ENCODE peak calls at places on chromosomes 11 and 22, in six cellular contexts. B is A549, H is GM12878, O is K562, E is endothelial cell of umbilical vein, R is HepG2. X is an unnamed sample.

GRCh38 chr22:50436841-50437341 is 37.9 kb downstream of the SBF1 start:
- DNase-seq in B (no peak), H (no peak), O (no peak), E (no peak), R (no peak), X (no peak)

GRCh38 chr11:84558085-84558905 is 1068.8 kb downstream of the DLG2 start:
- DNase-seq in B (peak), H (no peak), O (peak), E (peak), R (peak), X (peak)

GRCh38 chr22:46583571-46583970 is 36.6 kb upstream of the GRAMD4 start:
- DNase-seq in B (no peak), H (no peak), O (no peak), E (no peak), R (no peak), X (no peak)

GRCh38 chr11:100741866-100742625 is 55.0 kb downstream of the ARHGAP42 start:
- DNase-seq in B (no peak), H (no peak), O (no peak), E (no peak), R (no peak), X (peak)

GRCh38 chr11:59680287-59681154 is 11.7 kb upstream of the PATL1 start:
- DNase-seq in B (peak), H (peak), O (peak), E (peak), R (peak), X (peak)

GRCh38 chr22:32836286-32836859 is 34.9 kb downstream of the TIMP3 start:
- DNase-seq in B (peak), H (no peak), O (peak), E (no peak), R (peak), X (peak)

GRCh38 chr11:8564526-8564925 is 29.5 kb downstream of the STK33 start:
- DNase-seq in B (no peak), H (no peak), O (no peak), E (no peak), R (no peak), X (no peak)

GRCh38 chr22:23684051-23684450 is 6.8 kb upstream of the RGL4 start:
- DNase-seq in B (no peak), H (no peak), O (no peak), E (no peak), R (no peak), X (no peak)

GRCh38 chr11:77669848-77670511 is 32.4 kb upstream of the CLNS1A start:
- DNase-seq in B (peak), H (no peak), O (no peak), E (peak), R (peak), X (no peak)

GRCh38 chr11:118514103-118514502 is 13.2 kb upstream of the TTC36 start:
- DNase-seq in B (no peak), H (no peak), O (no peak), E (no peak), R (no peak), X (no peak)

GRCh38 chr11:62705401-62705800 is 1.8 kb downstream of the BSCL2 start:
- DNase-seq in B (peak), H (no peak), O (peak), E (no peak), R (no peak), X (peak)

GRCh38 chr11:15115686-15116085 is 963 bp downstream of the INSC start:
- DNase-seq in B (no peak), H (no peak), O (no peak), E (no peak), R (no peak), X (no peak)

GRCh38 chr11:97140885-97141494 is 751.2 kb downstream of the JRKL start:
- DNase-seq in B (no peak), H (no peak), O (peak), E (no peak), R (peak), X (peak)

GRCh38 chr11:103545551-103545950 is 436.3 kb downstream of the DYNC2H1 start:
- DNase-seq in B (no peak), H (no peak), O (no peak), E (no peak), R (no peak), X (no peak)

GRCh38 chr11:74232316-74232950 is 61.3 kb downstream of the PPME1 start:
- DNase-seq in B (no peak), H (no peak), O (no peak), E (no peak), R (no peak), X (no peak)

GRCh38 chr11:11916981-11917399 is 75.2 kb downstream of the USP47 start:
- DNase-seq in B (no peak), H (no peak), O (no peak), E (no peak), R (peak), X (no peak)

GRCh38 chr11:114604179-114604813 is 8.7 kb upstream of the NXPE4 start:
- DNase-seq in B (no peak), H (no peak), O (no peak), E (no peak), R (no peak), X (no peak)

GRCh38 chr22:48651036-48651890 is 1176.4 kb downstream of the BRD1 start:
- DNase-seq in B (no peak), H (no peak), O (no peak), E (no peak), R (no peak), X (no peak)

GRCh38 chr11:111344032-111344431 is 35.0 kb downstream of the POU2AF1 start:
- DNase-seq in B (no peak), H (no peak), O (no peak), E (no peak), R (no peak), X (no peak)

GRCh38 chr22:42990131-42990838 is 24.7 kb downstream of the PACSIN2 start:
- DNase-seq in B (peak), H (no peak), O (no peak), E (peak), R (peak), X (peak)

GRCh38 chr22:27311666-27312566 is 489.6 kb downstream of the MN1 start:
- DNase-seq in B (no peak), H (no peak), O (no peak), E (no peak), R (no peak), X (no peak)

GRCh38 chr22:43849731-43850130 is 12.6 kb downstream of the SULT4A1 start:
- DNase-seq in B (no peak), H (no peak), O (no peak), E (no peak), R (no peak), X (no peak)

GRCh38 chr11:129224538-129224937 is 32.4 kb upstream of the ARHGAP32 start:
- DNase-seq in B (no peak), H (no peak), O (no peak), E (no peak), R (no peak), X (no peak)

GRCh38 chr11:33133761-33134160 is 27.5 kb downstream of the CSTF3 start:
- DNase-seq in B (no peak), H (no peak), O (no peak), E (no peak), R (no peak), X (no peak)

GRCh38 chr22:19167106-19167869 is 11.2 kb downstream of the SLC25A1 start:
- DNase-seq in B (no peak), H (no peak), O (no peak), E (no peak), R (no peak), X (no peak)

DNA sequence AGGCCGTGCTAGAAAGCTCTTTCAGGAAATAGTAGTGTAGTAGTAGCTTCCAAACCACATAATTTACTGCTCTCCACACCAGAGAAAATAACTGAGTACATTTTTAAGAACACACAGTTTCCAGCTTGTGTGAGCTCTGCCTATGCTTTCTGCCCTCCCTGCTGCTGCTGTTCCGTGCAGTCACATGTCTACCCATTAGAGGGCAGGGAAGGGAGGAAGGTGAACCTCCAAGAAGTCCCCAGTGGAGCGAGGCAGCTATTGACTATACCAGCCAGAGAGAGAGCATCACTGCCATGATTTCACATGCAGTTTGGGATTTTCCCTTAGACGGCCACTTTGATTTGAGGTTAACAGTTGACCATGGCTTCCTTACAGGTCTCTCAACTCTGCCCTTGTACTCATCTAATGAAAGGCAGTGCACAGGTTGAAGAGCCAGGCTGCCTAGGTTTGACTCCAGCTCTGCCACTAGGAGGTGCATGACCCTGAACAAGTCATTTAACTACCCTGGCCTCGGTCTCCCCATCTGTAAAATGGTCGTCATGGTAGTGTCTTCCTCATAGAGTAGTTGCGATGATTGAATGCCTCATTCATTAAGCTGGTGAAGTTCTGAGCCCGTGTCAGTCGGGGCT is 19.7 kb upstream of the CTTN start:
- DNase-seq in B (no peak), H (no peak), O (no peak), E (no peak), R (no peak), X (peak)
- TF ChIP-seq MAX in B (no peak), H (no peak), O (no peak), E (no peak), R (no peak), X (no peak)

GRCh38 chr11:6410695-6411430 is 8.0 kb downstream of the APBB1 start:
- DNase-seq in B (no peak), H (no peak), O (no peak), E (no peak), R (no peak), X (no peak)
- TF ChIP-seq MYC in B (no peak), H (no peak), O (no peak), E (no peak), R (no peak), X (no peak)

DNA sequence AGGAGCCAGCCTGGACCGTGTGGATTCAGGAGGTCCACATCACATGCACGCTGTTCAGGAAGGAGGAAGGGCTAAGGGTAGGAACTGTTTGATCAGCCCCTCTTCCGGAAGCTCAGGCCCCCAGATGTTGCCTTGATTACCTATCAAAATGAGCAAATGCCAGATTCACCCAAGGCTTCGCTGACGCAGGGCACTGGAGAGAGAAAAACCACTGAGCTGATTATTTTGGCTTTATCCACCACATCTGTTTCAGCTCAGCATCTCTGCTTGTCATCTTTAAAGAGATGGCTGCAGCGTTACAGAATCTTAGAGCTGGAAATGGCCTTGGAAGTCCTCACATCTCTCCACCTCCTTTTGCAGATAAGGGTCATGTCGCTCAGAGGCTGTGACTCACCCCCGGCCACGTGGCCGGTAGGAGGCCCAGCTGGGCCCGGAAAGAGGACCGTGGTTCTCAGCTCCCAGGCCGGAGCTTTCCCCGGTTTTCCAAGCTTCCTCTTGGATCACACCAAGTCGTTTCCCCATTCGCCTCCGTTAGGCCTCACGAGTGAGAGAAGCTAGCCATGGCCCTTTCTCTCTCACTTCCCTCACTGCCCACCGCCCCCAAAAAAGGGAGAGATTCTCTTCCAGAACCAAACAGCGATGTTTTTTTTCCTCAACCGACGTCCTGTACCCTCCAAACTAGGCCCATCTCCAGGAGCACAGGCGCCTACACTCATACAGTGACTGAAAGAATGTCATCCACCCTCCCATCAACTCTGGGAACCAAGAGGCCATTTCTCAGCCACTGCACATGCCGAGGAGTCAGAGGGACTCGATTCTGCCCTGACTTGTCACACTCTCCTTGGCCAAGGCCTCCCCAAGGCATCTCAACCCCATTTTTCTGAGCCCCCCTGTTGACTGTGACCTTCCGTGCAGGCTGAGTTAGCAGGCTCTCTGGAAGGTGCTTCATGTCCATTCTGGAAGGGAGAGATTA is 37.6 kb downstream of the LIF start:
- DNase-seq in B (no peak), H (no peak), O (peak), E (peak), R (peak), X (no peak)
- TF ChIP-seq POLR2A in B (no peak), H (no peak), O (peak), E (no peak), R (no peak), X (no peak)

GRCh38 chr11:30987819-30988218 is 381.7 kb downstream of the DCDC1 start:
- DNase-seq in B (no peak), H (no peak), O (no peak), E (no peak), R (no peak), X (no peak)

GRCh38 chr11:30991802-30992512 is 377.6 kb downstream of the DCDC1 start:
- DNase-seq in B (no peak), H (no peak), O (no peak), E (no peak), R (no peak), X (no peak)

GRCh38 chr11:30992513-30992849 is 377.1 kb downstream of the DCDC1 start:
- DNase-seq in B (peak), H (no peak), O (no peak), E (no peak), R (peak), X (no peak)

GRCh38 chr11:30990625-30991348 is 378.8 kb downstream of the DCDC1 start:
- DNase-seq in B (peak), H (no peak), O (no peak), E (no peak), R (no peak), X (no peak)

DNA sequence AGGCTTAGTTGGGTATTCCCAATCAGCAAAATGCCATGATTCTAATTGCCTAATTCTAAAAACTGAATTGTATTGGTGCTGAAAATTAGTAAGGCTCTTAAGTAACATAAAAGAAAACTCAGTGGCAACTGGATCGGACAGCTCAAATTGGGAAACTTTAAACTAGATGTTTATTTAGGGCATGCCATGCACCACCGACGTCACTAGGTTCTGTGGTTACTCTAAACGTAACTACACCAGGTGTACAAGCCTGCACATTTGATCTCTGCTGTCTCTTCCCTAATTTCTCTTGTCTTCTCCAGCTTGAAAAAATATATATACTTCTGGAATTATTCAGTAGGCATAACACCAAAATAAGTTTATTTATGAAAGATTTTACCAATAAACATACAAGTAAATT is 378.2 kb downstream of the DCDC1 start:
- DNase-seq in B (no peak), H (no peak), O (no peak), E (no peak), R (no peak), X (no peak)
- TF ChIP-seq MAX in B (no peak), H (no peak), O (no peak), E (no peak), R (no peak), X (no peak)

GRCh38 chr11:1943576-1943975 is 3.6 kb upstream of the MRPL23 start:
- DNase-seq in B (no peak), H (no peak), O (no peak), E (no peak), R (no peak), X (no peak)

GRCh38 chr11:1947592-1948237 is 583 bp downstream of the MRPL23 start:
- DNase-seq in B (no peak), H (no peak), O (no peak), E (no peak), R (no peak), X (no peak)

GRCh38 chr11:1946812-1947480 is at the start of gene MRPL23:
- DNase-seq in B (no peak), H (no peak), O (no peak), E (no peak), R (no peak), X (no peak)

GRCh38 chr11:1942541-1943260 is 4.4 kb upstream of the MRPL23 start:
- DNase-seq in B (no peak), H (no peak), O (no peak), E (no peak), R (no peak), X (no peak)

GRCh38 chr11:1943977-1944376 is 3.2 kb upstream of the MRPL23 start:
- DNase-seq in B (no peak), H (no peak), O (no peak), E (peak), R (no peak), X (no peak)
- TF ChIP-seq MYC in B (no peak), H (no peak), O (no peak), E (no peak), R (no peak), X (no peak)

GRCh38 chr22:38272373-38273134 is at the start of gene TMEM184B:
- DNase-seq in B (peak), H (no peak), O (peak), E (peak), R (no peak), X (peak)
- TF ChIP-seq POLR2A in B (peak), H (peak), O (no peak), E (peak), R (no peak), X (peak)